ENCODE peak calls at places on chromosomes 11 and 22, in six cellular contexts. V is thyroid gland, W is uterus, N is left ventricle myocardium inferior, S is ovary, Q is astrocyte of the spinal cord. X is an unnamed sample.

GRCh38 chr22:30823015-30823370 is 128.3 kb downstream of the OSBP2 start:
- DNase-seq in V (no peak), W (no peak), N (no peak), S (no peak), Q (no peak), X (no peak)

GRCh38 chr22:23632178-23632577 is at the start of gene DRICH1:
- DNase-seq in V (no peak), W (no peak), N (no peak), S (no peak), Q (no peak), X (no peak)

GRCh38 chr22:47453049-47453448 is 690.6 kb downstream of the TBC1D22A start:
- DNase-seq in V (no peak), W (no peak), N (no peak), S (no peak), Q (no peak), X (no peak)

GRCh38 chr11:10628506-10629236 is 60.2 kb upstream of the LYVE1 start:
- DNase-seq in V (no peak), W (no peak), N (no peak), S (no peak), Q (no peak), X (peak; percentile 7)

GRCh38 chr11:133832096-133833081 is 12.9 kb downstream of the SPATA19 start:
- DNase-seq in V (no peak), W (no peak), N (no peak), S (no peak), Q (no peak), X (no peak)

GRCh38 chr11:9158898-9159391 is 67.5 kb upstream of the SCUBE2 start:
- DNase-seq in V (no peak), W (no peak), N (no peak), S (no peak), Q (no peak), X (no peak)

GRCh38 chr11:128328955-128329551 is 258.3 kb downstream of the ETS1 start:
- DNase-seq in V (no peak), W (no peak), N (no peak), S (no peak), Q (no peak), X (no peak)

GRCh38 chr11:83819936-83820549 is 533.9 kb upstream of the CCDC90B start:
- DNase-seq in V (peak; percentile 10), W (no peak), N (no peak), S (no peak), Q (peak; percentile 70), X (peak; percentile 26)

GRCh38 chr11:14622241-14622954 is 21.2 kb upstream of the PDE3B start:
- DNase-seq in V (no peak), W (no peak), N (no peak), S (no peak), Q (no peak), X (no peak)

GRCh38 chr11:115291391-115291744 is 212.8 kb downstream of the CADM1 start:
- DNase-seq in V (no peak), W (no peak), N (no peak), S (no peak), Q (no peak), X (no peak)

GRCh38 chr11:82960000-82960778 is 58.7 kb downstream of the DDIAS start:
- DNase-seq in V (no peak), W (no peak), N (no peak), S (no peak), Q (no peak), X (peak; percentile 81)

GRCh38 chr11:93905384-93905783 is 55.0 kb upstream of the VSTM5 start:
- DNase-seq in V (no peak), W (no peak), N (no peak), S (no peak), Q (peak; percentile 80), X (no peak)

GRCh38 chr11:22875869-22876473 is 15.7 kb upstream of the CCDC179 start:
- DNase-seq in V (peak; percentile 64), W (peak; percentile 22), N (no peak), S (peak; percentile 53), Q (peak; percentile 87), X (peak; percentile 84)

GRCh38 chr11:68436985-68437926 is 23.3 kb upstream of the PPP6R3 start:
- DNase-seq in V (no peak), W (no peak), N (peak; percentile 61), S (no peak), Q (peak; percentile 56), X (no peak)

GRCh38 chr11:87425391-87425790 is 387.7 kb downstream of the TMEM135 start:
- DNase-seq in V (no peak), W (no peak), N (no peak), S (no peak), Q (no peak), X (no peak)

GRCh38 chr11:35144103-35144741 is 5.3 kb downstream of the CD44 start:
- DNase-seq in V (peak; percentile 21), W (no peak), N (no peak), S (no peak), Q (peak; percentile 81), X (peak; percentile 92)

GRCh38 chr11:17294033-17294432 is 17.5 kb downstream of the NUCB2 start:
- DNase-seq in V (no peak), W (no peak), N (no peak), S (no peak), Q (no peak), X (peak; percentile 43)

GRCh38 chr11:72842126-72842525 is 27.9 kb downstream of the ATG16L2 start:
- DNase-seq in V (no peak), W (no peak), N (no peak), S (no peak), Q (no peak), X (no peak)

GRCh38 chr22:22944268-22944985 is 56.8 kb downstream of the IGLL5 start:
- DNase-seq in V (no peak), W (no peak), N (no peak), S (no peak), Q (no peak), X (peak; percentile 1)

GRCh38 chr11:119509969-119510401 is 87.0 kb upstream of the THY1 start:
- DNase-seq in V (no peak), W (peak; percentile 42), N (peak; percentile 22), S (no peak), Q (peak; percentile 88), X (peak; percentile 87)

GRCh38 chr11:130403301-130403804 is 25.1 kb downstream of the ADAMTS8 start:
- DNase-seq in V (no peak), W (peak; percentile 69), N (peak; percentile 53), S (peak; percentile 33), Q (peak; percentile 87), X (no peak)

GRCh38 chr11:110818032-110818687 is 105.9 kb upstream of the ARHGAP20 start:
- DNase-seq in V (no peak), W (no peak), N (no peak), S (no peak), Q (peak; percentile 71), X (no peak)

GRCh38 chr11:1050581-1051355 is 14.2 kb upstream of the MUC6 start:
- DNase-seq in V (peak; percentile 80), W (peak; percentile 60), N (peak; percentile 57), S (peak; percentile 59), Q (peak; percentile 32), X (peak; percentile 80)

GRCh38 chr11:134142536-134142935 is 73.7 kb downstream of the JAM3 start:
- DNase-seq in V (no peak), W (no peak), N (no peak), S (no peak), Q (peak; percentile 16), X (no peak)

GRCh38 chr11:102241026-102241425 is 76.3 kb upstream of the BIRC3 start:
- DNase-seq in V (no peak), W (no peak), N (no peak), S (no peak), Q (peak; percentile 68), X (peak; percentile 16)

GRCh38 chr11:12769834-12770345 is 95.7 kb downstream of the TEAD1 start:
- DNase-seq in V (no peak), W (no peak), N (no peak), S (no peak), Q (peak; percentile 77), X (no peak)

DNA sequence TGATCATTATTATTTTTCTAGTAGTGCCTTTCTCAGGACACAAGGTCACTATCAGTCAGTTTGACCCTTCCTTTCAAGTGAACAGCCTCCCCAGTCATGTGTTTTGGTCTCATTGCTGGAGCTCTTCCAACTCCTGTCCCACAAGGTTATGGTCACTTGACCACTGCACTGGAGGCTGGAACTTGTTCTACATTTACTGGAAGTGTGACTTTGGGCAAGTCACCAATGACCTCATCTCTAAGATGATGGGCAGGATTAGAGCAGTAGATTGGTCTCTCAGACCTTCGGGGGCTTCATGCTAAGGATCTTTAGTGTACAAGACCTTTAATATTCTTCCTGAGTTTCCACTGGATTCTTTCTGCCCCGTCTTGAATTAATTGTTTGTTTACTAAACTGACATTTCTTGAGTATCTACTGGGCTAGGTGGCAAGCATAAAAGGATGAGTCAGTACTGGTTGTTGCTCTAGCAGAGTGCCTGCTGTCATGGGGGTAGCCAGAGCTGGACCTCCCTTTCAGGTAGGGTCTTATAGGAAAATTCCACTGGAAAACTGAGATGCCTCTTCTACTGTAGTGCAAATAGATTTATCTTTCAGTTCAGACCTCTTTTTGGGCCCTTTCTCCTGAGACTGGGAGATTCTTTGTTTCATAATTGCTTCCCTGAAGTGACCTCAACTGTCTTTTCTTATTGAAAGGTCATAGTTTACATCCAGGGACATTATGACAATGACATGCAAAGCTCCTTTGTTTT is 106.8 kb downstream of the GRAMD1B start:
- DNase-seq in V (peak; percentile 56), W (no peak), N (no peak), S (no peak), Q (no peak), X (no peak)
- H3K4me3 ChIP-seq in V (no peak overlapping the region), W (no peak overlapping the region), N (no peak overlapping the region), S (no peak overlapping the region), Q (no peak overlapping the region), X (no peak overlapping the region)

GRCh38 chr22:42439821-42440674 is 7.8 kb upstream of the NFAM1 start:
- DNase-seq in V (no peak), W (peak; percentile 38), N (no peak), S (no peak), Q (peak; percentile 41), X (peak; percentile 36)
- TF ChIP-seq CTCF in V (no peak), W (no peak), N (no peak), S (no peak), Q (no peak), X (no peak)

DNA sequence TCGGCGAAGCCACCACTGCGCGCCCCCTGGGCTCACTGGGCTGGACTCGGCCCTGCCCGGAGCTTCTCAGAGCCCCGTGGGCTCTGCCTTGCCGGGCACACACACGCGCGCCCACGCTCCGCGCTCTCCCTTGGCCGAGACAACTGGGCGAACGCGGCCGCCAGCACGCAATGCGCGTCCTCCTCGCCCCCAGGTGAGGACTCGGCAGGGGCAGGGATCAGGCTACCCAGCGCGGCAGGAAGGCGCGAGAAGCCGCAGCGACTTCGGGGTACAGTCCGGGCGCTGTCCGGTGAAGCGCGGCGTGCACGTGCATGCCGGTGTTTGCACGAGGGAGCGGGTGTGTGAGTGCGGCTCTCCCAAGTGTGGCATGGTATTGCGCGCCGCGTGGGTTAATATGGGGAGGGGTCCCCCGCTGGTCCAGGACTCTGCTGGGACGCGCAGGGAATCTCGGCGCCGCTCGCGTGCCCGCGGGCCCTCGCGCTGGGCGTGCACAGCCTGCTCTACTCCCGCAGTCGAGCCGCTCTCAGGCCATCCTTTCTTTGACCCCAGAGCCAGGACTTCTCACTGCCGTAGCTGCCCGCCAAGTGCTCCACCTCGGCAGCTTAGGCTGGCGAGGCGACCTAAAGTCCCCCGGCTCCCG is 5.5 kb downstream of the WNT7B start:
- DNase-seq in V (no peak), W (no peak), N (no peak), S (no peak), Q (no peak), X (no peak)
- H3K4me3 ChIP-seq in V (no peak overlapping the region), W (no peak overlapping the region), N (peak overlapping the region; percentile 54), S (no peak overlapping the region), Q (peak overlapping the region; percentile 56), X (no peak overlapping the region)

DNA sequence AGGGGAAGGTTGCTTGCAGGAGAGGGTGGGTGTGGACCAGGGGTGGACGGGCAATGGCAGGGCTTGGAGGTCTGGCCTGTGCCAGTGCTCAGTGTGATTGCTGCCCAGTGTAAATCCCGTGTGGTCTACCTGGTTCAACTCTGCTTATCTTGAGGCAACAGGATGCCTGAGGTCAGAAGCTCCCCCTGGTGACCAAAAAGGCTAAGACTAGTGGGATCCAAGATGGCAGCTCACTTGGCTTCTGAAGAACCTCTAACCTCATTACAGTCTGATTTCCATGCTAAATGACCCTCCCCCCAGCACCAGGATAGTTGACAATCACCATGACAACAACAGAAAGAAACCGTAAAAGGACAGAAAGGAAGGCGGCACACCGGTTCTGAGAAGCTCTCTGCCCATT is 398.3 kb downstream of the CTTN start:
- DNase-seq in V (no peak), W (no peak), N (no peak), S (no peak), Q (no peak), X (no peak)
- TF ChIP-seq CTCF in V (no peak), W (no peak), N (no peak), S (no peak), Q (peak; percentile 23), X (no peak)